ENCODE peak calls at places on chromosome 1, in seven cellular contexts. J, A, W, E, V, N and Z are unnamed samples.

GRCh38 chr1:19650416-19651140 is 6.5 kb downstream of the NBL1 start:
- DNase-seq in J (no peak), A (no peak), W (no peak), E (no peak), V (no peak), N (no peak), Z (no peak)

GRCh38 chr1:165896277-165896676 is 68.9 kb downstream of the UCK2 start:
- DNase-seq in J (no peak), A (no peak), W (peak; percentile 77), E (no peak), V (no peak), N (no peak), Z (no peak)

GRCh38 chr1:59218521-59219236 is 78.2 kb upstream of the FGGY start:
- DNase-seq in J (peak; percentile 13), A (no peak), W (peak; percentile 49), E (no peak), V (no peak), N (no peak), Z (no peak)

GRCh38 chr1:62962794-62963776 is 179.2 kb downstream of the ATG4C start:
- DNase-seq in J (peak; percentile 56), A (no peak), W (peak; percentile 72), E (peak; percentile 62), V (no peak), N (peak; percentile 32), Z (no peak)

GRCh38 chr1:234603221-234604204 is 6.5 kb downstream of the IRF2BP2 start:
- DNase-seq in J (peak; percentile 57), A (no peak), W (peak; percentile 67), E (no peak), V (no peak), N (peak; percentile 77), Z (no peak)

GRCh38 chr1:38102576-38102975 is 56.0 kb upstream of the POU3F1 start:
- DNase-seq in J (no peak), A (no peak), W (no peak), E (no peak), V (no peak), N (no peak), Z (no peak)

GRCh38 chr1:219669556-219669955 is 56.7 kb upstream of the ZC3H11B start:
- DNase-seq in J (no peak), A (no peak), W (no peak), E (no peak), V (no peak), N (no peak), Z (no peak)

GRCh38 chr1:248812736-248813425 is 12.8 kb downstream of the SH3BP5L start:
- DNase-seq in J (no peak), A (peak; percentile 32), W (no peak), E (no peak), V (no peak), N (no peak), Z (no peak)

GRCh38 chr1:62196091-62196690 is 1.5 kb downstream of the L1TD1 start:
- DNase-seq in J (no peak), A (no peak), W (no peak), E (no peak), V (no peak), N (no peak), Z (no peak)

GRCh38 chr1:208209286-208209685 is 34.9 kb downstream of the PLXNA2 start:
- DNase-seq in J (no peak), A (no peak), W (no peak), E (no peak), V (no peak), N (no peak), Z (no peak)

GRCh38 chr1:50779811-50780210 is 180.3 kb downstream of the FAF1 start:
- DNase-seq in J (peak; percentile 10), A (no peak), W (no peak), E (no peak), V (no peak), N (no peak), Z (no peak)

GRCh38 chr1:36154765-36155559 is 998 bp upstream of the MAP7D1 start:
- DNase-seq in J (no peak), A (peak; percentile 66), W (peak; percentile 37), E (peak; percentile 64), V (no peak), N (peak; percentile 31), Z (no peak)

GRCh38 chr1:162548170-162548569 is 13.4 kb upstream of the UAP1 start:
- DNase-seq in J (no peak), A (no peak), W (peak; percentile 16), E (no peak), V (no peak), N (no peak), Z (no peak)

GRCh38 chr1:158283965-158284364 is 5.8 kb upstream of the CD1C start:
- DNase-seq in J (peak; percentile 77), A (no peak), W (no peak), E (no peak), V (no peak), N (no peak), Z (peak; percentile 44)

GRCh38 chr1:58156124-58156468 is 390.4 kb downstream of the OMA1 start:
- DNase-seq in J (no peak), A (no peak), W (no peak), E (no peak), V (no peak), N (no peak), Z (no peak)

GRCh38 chr1:40760984-40761383 is 22.6 kb upstream of the KCNQ4 start:
- DNase-seq in J (no peak), A (no peak), W (peak; percentile 54), E (no peak), V (no peak), N (no peak), Z (no peak)

GRCh38 chr1:183824295-183824694 is 19.4 kb downstream of the RGL1 start:
- DNase-seq in J (peak; percentile 6), A (no peak), W (no peak), E (no peak), V (no peak), N (no peak), Z (no peak)

GRCh38 chr1:248288385-248288784 is 10.6 kb upstream of the OR2T33 start:
- DNase-seq in J (peak; percentile 77), A (no peak), W (no peak), E (no peak), V (no peak), N (no peak), Z (no peak)

GRCh38 chr1:75449998-75450397 is 160.9 kb downstream of the SLC44A5 start:
- DNase-seq in J (no peak), A (no peak), W (no peak), E (no peak), V (no peak), N (no peak), Z (no peak)

GRCh38 chr1:20063861-20064292 is 6.1 kb upstream of the PLA2G5 start:
- DNase-seq in J (no peak), A (no peak), W (peak; percentile 40), E (no peak), V (no peak), N (no peak), Z (peak; percentile 35)

GRCh38 chr1:204617256-204618147 is 68.0 kb downstream of the LRRN2 start:
- DNase-seq in J (no peak), A (no peak), W (no peak), E (no peak), V (peak; percentile 15), N (no peak), Z (no peak)

GRCh38 chr1:192595299-192595698 is 19.7 kb downstream of the RGS1 start:
- DNase-seq in J (no peak), A (no peak), W (no peak), E (no peak), V (no peak), N (no peak), Z (no peak)

GRCh38 chr1:44714944-44715571 is 15.9 kb downstream of the RNU5D-1 start:
- DNase-seq in J (peak; percentile 83), A (peak; percentile 81), W (peak; percentile 87), E (no peak), V (peak; percentile 55), N (peak; percentile 73), Z (no peak)

GRCh38 chr1:42658880-42659337 is 686 bp downstream of the PPIH start:
- DNase-seq in J (no peak), A (no peak), W (peak; percentile 18), E (no peak), V (no peak), N (no peak), Z (no peak)

GRCh38 chr1:233565313-233565712 is 48.6 kb upstream of the KCNK1 start:
- DNase-seq in J (no peak), A (no peak), W (no peak), E (no peak), V (no peak), N (no peak), Z (no peak)

GRCh38 chr1:975896-976683 is 5.8 kb downstream of the PERM1 start:
- DNase-seq in J (peak; percentile 84), A (no peak), W (peak; percentile 64), E (peak; percentile 83), V (no peak), N (peak; percentile 64), Z (no peak)

GRCh38 chr1:184143449-184143848 is 91.9 kb downstream of the TSEN15 start:
- DNase-seq in J (no peak), A (no peak), W (peak; percentile 43), E (no peak), V (no peak), N (no peak), Z (no peak)

GRCh38 chr1:213858581-213858980 is 129.2 kb upstream of the PROX1 start:
- DNase-seq in J (no peak), A (no peak), W (no peak), E (no peak), V (no peak), N (no peak), Z (no peak)

GRCh38 chr1:154386643-154387352 is 18.3 kb upstream of the IL6R start:
- DNase-seq in J (no peak), A (no peak), W (peak; percentile 36), E (peak; percentile 47), V (no peak), N (peak; percentile 63), Z (no peak)